ENCODE peak calls at places on chromosome 12, in five cellular contexts. One of them, this sample, is unnamed.

GRCh38 chr12:12724421-12725085 is 7.4 kb downstream of the CDKN1B start:
- DNase-seq in heart left ventricle: no peak
- DNase-seq in body of pancreas: no peak
- DNase-seq in stomach: no peak
- DNase-seq in HepG2: no peak
- DNase-seq in this sample: no peak

GRCh38 chr12:91811481-91812287 is 334.0 kb downstream of the BTG1 start:
- DNase-seq in heart left ventricle: peak; percentile 76
- DNase-seq in HepG2: peak; percentile 42
- DNase-seq in stomach: peak; percentile 76
- DNase-seq in body of pancreas: peak; percentile 60
- DNase-seq in this sample: peak; percentile 78

GRCh38 chr12:110230655-110231054 is 50.4 kb upstream of the ATP2A2 start:
- DNase-seq in HepG2: no peak
- DNase-seq in stomach: no peak
- DNase-seq in heart left ventricle: no peak
- DNase-seq in body of pancreas: no peak
- DNase-seq in this sample: no peak

GRCh38 chr12:10557766-10558165 is 52.1 kb downstream of the EIF2S3B start:
- DNase-seq in heart left ventricle: no peak
- DNase-seq in HepG2: no peak
- DNase-seq in stomach: no peak
- DNase-seq in body of pancreas: no peak
- DNase-seq in this sample: no peak

GRCh38 chr12:133203344-133204263 is 22.3 kb downstream of the ZNF268 start:
- DNase-seq in body of pancreas: no peak
- DNase-seq in stomach: no peak
- DNase-seq in heart left ventricle: no peak
- DNase-seq in HepG2: no peak
- DNase-seq in this sample: no peak

GRCh38 chr12:130478786-130479185 is 141.1 kb downstream of the PIWIL1 start:
- DNase-seq in body of pancreas: no peak
- DNase-seq in HepG2: no peak
- DNase-seq in heart left ventricle: no peak
- DNase-seq in stomach: no peak
- DNase-seq in this sample: no peak

GRCh38 chr12:18747960-18748359 is 10.0 kb downstream of the CAPZA3 start:
- DNase-seq in body of pancreas: no peak
- DNase-seq in stomach: no peak
- DNase-seq in heart left ventricle: no peak
- DNase-seq in HepG2: no peak
- DNase-seq in this sample: no peak

GRCh38 chr12:116481726-116482125 is 77.5 kb upstream of the MAP1LC3B2 start:
- DNase-seq in body of pancreas: no peak
- DNase-seq in heart left ventricle: no peak
- DNase-seq in HepG2: no peak
- DNase-seq in stomach: no peak
- DNase-seq in this sample: no peak

GRCh38 chr12:71415336-71416231 is 24.0 kb upstream of the LGR5 start:
- DNase-seq in heart left ventricle: no peak
- DNase-seq in HepG2: peak; percentile 60
- DNase-seq in body of pancreas: no peak
- DNase-seq in stomach: no peak
- DNase-seq in this sample: peak; percentile 7

GRCh38 chr12:53696285-53696654 is 20.4 kb upstream of the ATP5MC2 start:
- DNase-seq in HepG2: peak; percentile 82
- DNase-seq in heart left ventricle: peak; percentile 66
- DNase-seq in body of pancreas: peak; percentile 71
- DNase-seq in stomach: peak; percentile 86
- DNase-seq in this sample: peak; percentile 89

GRCh38 chr12:101172316-101172715 is 37.7 kb downstream of the SLC5A8 start:
- DNase-seq in stomach: no peak
- DNase-seq in heart left ventricle: no peak
- DNase-seq in HepG2: peak; percentile 23
- DNase-seq in body of pancreas: no peak
- DNase-seq in this sample: peak; percentile 49

GRCh38 chr12:6953417-6954315 is 2.5 kb downstream of the PTPN6 start:
- DNase-seq in HepG2: no peak
- DNase-seq in heart left ventricle: peak; percentile 69
- DNase-seq in stomach: peak; percentile 54
- DNase-seq in body of pancreas: no peak
- DNase-seq in this sample: no peak

GRCh38 chr12:89731064-89731463 is 22.4 kb upstream of the ATP2B1 start:
- DNase-seq in body of pancreas: no peak
- DNase-seq in heart left ventricle: no peak
- DNase-seq in stomach: no peak
- DNase-seq in HepG2: no peak
- DNase-seq in this sample: no peak

GRCh38 chr12:130955238-130955816 is 1.6 kb downstream of the ADGRD1 start:
- DNase-seq in stomach: no peak
- DNase-seq in heart left ventricle: peak; percentile 67
- DNase-seq in body of pancreas: no peak
- DNase-seq in HepG2: no peak
- DNase-seq in this sample: no peak

GRCh38 chr12:98741615-98742265 is 96.7 kb downstream of the APAF1 start:
- DNase-seq in HepG2: no peak
- DNase-seq in stomach: no peak
- DNase-seq in heart left ventricle: no peak
- DNase-seq in body of pancreas: no peak
- DNase-seq in this sample: no peak

GRCh38 chr12:5083955-5084849 is 40.5 kb downstream of the KCNA5 start:
- DNase-seq in stomach: no peak
- DNase-seq in body of pancreas: peak; percentile 22
- DNase-seq in heart left ventricle: no peak
- DNase-seq in HepG2: peak; percentile 24
- DNase-seq in this sample: peak; percentile 25

GRCh38 chr12:40229690-40230651 is 5.2 kb downstream of the LRRK2 start:
- DNase-seq in body of pancreas: no peak
- DNase-seq in heart left ventricle: no peak
- DNase-seq in HepG2: no peak
- DNase-seq in stomach: no peak
- DNase-seq in this sample: no peak

GRCh38 chr12:53703746-53704145 is 23.5 kb downstream of the CALCOCO1 start:
- DNase-seq in HepG2: no peak
- DNase-seq in heart left ventricle: no peak
- DNase-seq in stomach: no peak
- DNase-seq in body of pancreas: no peak
- DNase-seq in this sample: no peak

GRCh38 chr12:39443704-39444234 is 849 bp upstream of the KIF21A start:
- DNase-seq in body of pancreas: no peak
- DNase-seq in stomach: no peak
- DNase-seq in HepG2: peak; percentile 89
- DNase-seq in heart left ventricle: no peak
- DNase-seq in this sample: no peak

DNA sequence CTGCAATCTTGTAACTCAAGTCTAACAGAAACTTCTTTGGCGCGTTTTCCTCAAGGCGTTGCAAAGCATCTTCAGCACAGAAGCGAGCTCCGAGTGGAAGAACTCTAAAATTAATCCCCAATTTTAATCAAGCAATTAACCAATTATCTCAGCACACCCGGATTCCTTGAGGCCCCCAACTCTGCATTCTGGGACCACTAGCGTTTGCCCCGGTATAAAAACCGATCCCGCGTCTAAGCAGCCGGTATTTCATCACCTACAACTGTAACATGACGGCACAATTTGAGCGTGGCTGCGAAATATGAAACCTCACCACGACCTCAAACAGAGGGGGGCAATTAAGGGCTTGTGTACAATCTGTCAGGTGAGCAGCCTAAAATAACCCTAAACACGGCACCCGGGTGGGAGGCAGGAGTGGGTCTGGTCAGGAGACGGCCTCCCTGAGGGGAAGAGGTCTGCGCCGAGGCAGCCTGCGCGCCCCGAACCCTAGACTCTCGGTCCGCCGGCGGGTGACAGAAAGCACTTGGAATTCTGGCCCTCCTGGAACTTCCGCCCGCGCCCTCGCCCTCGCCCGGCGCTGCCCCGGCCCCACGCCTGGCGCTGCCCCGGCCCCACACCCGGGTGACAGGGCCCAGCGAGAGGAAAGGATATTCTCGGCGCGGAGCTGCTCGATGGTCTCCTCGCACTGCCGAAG is 594 bp downstream of the ZCCHC8 start:
- DNase-seq in stomach: peak; percentile 54
- DNase-seq in heart left ventricle: peak; percentile 58
- DNase-seq in HepG2: peak; percentile 70
- DNase-seq in body of pancreas: peak; percentile 62
- DNase-seq in this sample: peak; percentile 41
- TF ChIP-seq POLR2A in stomach: no peak
- TF ChIP-seq POLR2A in heart left ventricle: no peak
- TF ChIP-seq POLR2A in HepG2: no peak
- TF ChIP-seq POLR2A in body of pancreas: no peak
- TF ChIP-seq POLR2A in this sample: no peak

GRCh38 chr12:124420041-124420765 is 125.3 kb downstream of the RFLNA start:
- DNase-seq in HepG2: no peak
- DNase-seq in body of pancreas: no peak
- DNase-seq in stomach: no peak
- DNase-seq in heart left ventricle: no peak
- DNase-seq in this sample: no peak

GRCh38 chr12:124422570-124423523 is 128.0 kb downstream of the RFLNA start:
- DNase-seq in stomach: peak; percentile 92
- DNase-seq in HepG2: peak; percentile 58
- DNase-seq in body of pancreas: peak; percentile 95
- DNase-seq in heart left ventricle: peak; percentile 94
- DNase-seq in this sample: peak; percentile 93

GRCh38 chr12:124423683-124424515 is 129.0 kb downstream of the RFLNA start:
- DNase-seq in heart left ventricle: no peak
- DNase-seq in HepG2: no peak
- DNase-seq in body of pancreas: no peak
- DNase-seq in stomach: no peak
- DNase-seq in this sample: no peak

GRCh38 chr12:124420972-124421674 is 126.2 kb downstream of the RFLNA start:
- DNase-seq in body of pancreas: no peak
- DNase-seq in HepG2: no peak
- DNase-seq in stomach: no peak
- DNase-seq in heart left ventricle: peak; percentile 76
- DNase-seq in this sample: no peak

DNA sequence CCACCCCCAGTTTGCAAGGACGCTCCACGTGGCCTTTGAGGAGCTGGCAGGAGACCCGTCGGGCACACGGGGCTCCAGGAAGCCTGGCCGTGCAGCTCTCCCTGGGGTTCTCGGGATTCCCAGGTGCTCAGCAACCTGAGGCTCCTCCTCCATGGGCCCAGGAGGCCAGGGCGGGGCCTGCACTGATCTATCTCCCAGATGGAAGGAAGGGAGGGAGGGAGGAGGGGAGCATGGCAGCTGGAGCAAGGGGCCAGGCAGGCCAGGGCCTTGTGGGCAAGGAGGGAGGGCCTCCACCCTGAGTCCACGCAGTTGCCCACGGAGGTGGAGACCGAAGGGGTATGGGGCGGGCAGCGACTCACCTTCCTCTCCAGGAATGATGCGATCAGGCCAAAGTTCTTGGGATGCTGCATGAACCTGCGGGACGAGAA is 127.3 kb downstream of the RFLNA start:
- DNase-seq in heart left ventricle: no peak
- DNase-seq in HepG2: no peak
- DNase-seq in stomach: peak; percentile 77
- DNase-seq in body of pancreas: peak; percentile 80
- DNase-seq in this sample: peak; percentile 91
- TF ChIP-seq POLR2A in heart left ventricle: no peak
- TF ChIP-seq POLR2A in HepG2: no peak
- TF ChIP-seq POLR2A in stomach: no peak
- TF ChIP-seq POLR2A in body of pancreas: no peak
- TF ChIP-seq POLR2A in this sample: no peak

DNA sequence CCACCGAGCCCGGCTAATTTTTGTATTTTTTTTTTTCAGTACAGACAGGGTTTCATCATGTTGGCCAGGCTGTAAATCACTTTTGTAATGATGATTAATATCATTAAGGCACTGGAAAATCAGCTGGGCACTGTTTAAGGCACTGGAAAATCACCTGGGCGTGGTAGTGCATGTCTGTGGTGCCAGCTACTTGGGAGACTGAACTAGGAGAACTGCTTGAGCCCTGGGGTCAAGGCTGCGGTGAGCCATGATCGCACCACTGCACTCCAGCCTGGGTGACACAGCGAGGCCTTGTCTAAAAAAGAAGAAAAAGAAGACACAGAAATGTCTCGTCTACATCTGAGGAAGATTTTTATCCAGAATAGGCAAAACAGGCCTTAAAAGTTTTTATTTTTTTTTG is 12.7 kb downstream of the SLC11A2 start:
- DNase-seq in stomach: no peak
- DNase-seq in HepG2: no peak
- DNase-seq in heart left ventricle: no peak
- DNase-seq in body of pancreas: no peak
- DNase-seq in this sample: peak; percentile 30
- TF ChIP-seq POLR2A in stomach: no peak
- TF ChIP-seq POLR2A in HepG2: no peak
- TF ChIP-seq POLR2A in heart left ventricle: no peak
- TF ChIP-seq POLR2A in body of pancreas: no peak
- TF ChIP-seq POLR2A in this sample: no peak

DNA sequence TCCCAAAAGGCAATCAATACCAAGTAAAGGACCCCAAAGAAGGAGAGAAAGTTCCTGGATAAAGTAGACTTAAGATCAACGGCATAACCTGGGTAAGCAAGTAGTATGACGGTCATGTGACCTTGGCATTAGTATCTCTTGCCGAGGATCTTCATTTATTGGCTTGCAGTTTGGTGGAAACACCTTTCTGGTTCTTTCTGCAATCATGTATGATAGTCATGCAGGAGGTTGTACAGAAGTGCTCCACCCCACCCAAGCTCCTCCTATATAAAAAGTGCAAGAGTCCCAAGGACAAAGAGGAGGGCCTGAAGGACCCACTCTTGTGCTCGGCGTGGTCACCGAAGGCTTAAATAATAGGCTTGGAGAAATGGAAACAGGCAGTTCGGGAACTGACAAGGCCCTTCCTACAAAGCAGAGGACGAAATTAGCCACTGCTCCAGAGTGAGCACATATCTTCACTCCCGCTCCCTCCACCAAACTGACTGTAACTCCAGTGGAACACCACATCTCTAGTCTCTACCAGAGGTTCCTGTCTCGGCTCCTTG is 750 bp downstream of the CS start:
- DNase-seq in heart left ventricle: no peak
- DNase-seq in HepG2: no peak
- DNase-seq in body of pancreas: peak; percentile 27
- DNase-seq in stomach: no peak
- DNase-seq in this sample: peak; percentile 16
- TF ChIP-seq POLR2A in heart left ventricle: no peak
- TF ChIP-seq POLR2A in HepG2: no peak
- TF ChIP-seq POLR2A in body of pancreas: no peak
- TF ChIP-seq POLR2A in stomach: no peak
- TF ChIP-seq POLR2A in this sample: no peak

GRCh38 chr12:49030714-49031572 is 12.4 kb upstream of the PRKAG1 start:
- DNase-seq in stomach: no peak
- DNase-seq in body of pancreas: no peak
- DNase-seq in HepG2: no peak
- DNase-seq in heart left ventricle: no peak
- DNase-seq in this sample: no peak
- TF ChIP-seq POLR2A in stomach: no peak
- TF ChIP-seq POLR2A in body of pancreas: no peak
- TF ChIP-seq POLR2A in HepG2: peak; percentile 13
- TF ChIP-seq POLR2A in heart left ventricle: no peak
- TF ChIP-seq POLR2A in this sample: no peak